ENCODE peak calls at places on chromosomes 11 and 22, in eight cellular contexts. S is GM23338, O is Panc1, K is A549, I is SK-N-SH, Z is HCT116, R is K562, W is GM12878. M is an unnamed sample.

GRCh38 chr11:18243783-18244362 is 4.6 kb downstream of the SAA2 start:
- DNase-seq in Z (peak), K (peak), O (peak), S (peak), R (peak), W (peak), I (peak), M (peak)

GRCh38 chr11:20599424-20600346 is at the start of gene SLC6A5:
- DNase-seq in I (no peak), W (no peak), Z (no peak), O (no peak), R (peak), S (peak), K (peak), M (peak)

GRCh38 chr11:66687831-66688281 is 10.2 kb upstream of the RBM4B start:
- DNase-seq in R (no peak), O (no peak), W (no peak), Z (no peak), K (no peak), S (no peak), I (no peak), M (no peak)

GRCh38 chr11:84468255-84468654 is 1158.9 kb downstream of the DLG2 start:
- DNase-seq in K (no peak), W (no peak), I (no peak), O (no peak), S (no peak), R (no peak), Z (no peak), M (no peak)

GRCh38 chr11:29432719-29433325 is 584.0 kb downstream of the KCNA4 start:
- DNase-seq in K (peak), O (no peak), R (peak), I (peak), S (peak), W (no peak), Z (peak), M (no peak)

GRCh38 chr11:3158131-3158591 is 6.9 kb downstream of the OSBPL5 start:
- DNase-seq in Z (no peak), S (no peak), I (no peak), W (no peak), O (no peak), K (no peak), R (no peak), M (no peak)

GRCh38 chr22:35350539-35351503 is 30.1 kb upstream of the HMOX1 start:
- DNase-seq in S (peak), R (peak), Z (peak), K (peak), O (peak), W (peak), I (peak), M (peak)

GRCh38 chr22:47835726-47836125 is 1073.3 kb downstream of the TBC1D22A start:
- DNase-seq in Z (peak), R (no peak), O (no peak), S (no peak), W (no peak), I (no peak), K (no peak), M (no peak)

GRCh38 chr22:30262917-30263741 is 3.5 kb downstream of the OSM start:
- DNase-seq in S (peak), O (no peak), W (no peak), Z (no peak), R (peak), K (no peak), I (peak), M (peak)

GRCh38 chr22:28887725-28888459 is 4.5 kb downstream of the ZNRF3 start:
- DNase-seq in K (no peak), Z (no peak), O (no peak), S (no peak), I (no peak), W (no peak), R (no peak), M (no peak)

GRCh38 chr22:40010752-40011145 is 16.0 kb downstream of the FAM83F start:
- DNase-seq in I (no peak), O (no peak), S (no peak), R (no peak), W (no peak), K (no peak), Z (no peak), M (no peak)

GRCh38 chr22:39240841-39241631 is 3.7 kb downstream of the PDGFB start:
- DNase-seq in Z (peak), K (peak), R (peak), S (no peak), O (peak), W (no peak), I (no peak), M (no peak)

GRCh38 chr22:49371325-49372110 is 456.2 kb downstream of the BRD1 start:
- DNase-seq in Z (no peak), S (no peak), R (no peak), W (no peak), I (no peak), K (no peak), O (no peak), M (no peak)

GRCh38 chr22:49979587-49980264 is 19.2 kb downstream of the PIM3 start:
- DNase-seq in Z (no peak), K (peak), I (peak), O (no peak), R (peak), S (peak), W (no peak), M (no peak)

GRCh38 chr11:115153135-115153534 is 351.1 kb downstream of the CADM1 start:
- DNase-seq in O (no peak), I (no peak), S (no peak), W (no peak), K (no peak), Z (no peak), R (no peak), M (peak)

GRCh38 chr11:1899100-1899499 is 7.4 kb upstream of the PRR33 start:
- DNase-seq in R (no peak), O (no peak), S (no peak), I (no peak), Z (no peak), W (no peak), K (no peak), M (no peak)

GRCh38 chr11:17897495-17897894 is 115.4 kb downstream of the SERGEF start:
- DNase-seq in O (no peak), S (no peak), Z (no peak), R (no peak), W (no peak), I (peak), K (no peak), M (no peak)

GRCh38 chr22:31829505-31829904 is 75.7 kb downstream of the DEPDC5 start:
- DNase-seq in S (no peak), I (peak), R (peak), Z (peak), W (peak), O (peak), K (peak), M (no peak)

GRCh38 chr11:34640050-34640971 is 19.4 kb downstream of the EHF start:
- DNase-seq in I (no peak), O (no peak), W (no peak), R (no peak), K (peak), S (no peak), Z (no peak), M (no peak)

GRCh38 chr11:128603003-128603715 is 15.8 kb upstream of the ETS1 start:
- DNase-seq in R (no peak), O (no peak), I (no peak), Z (no peak), K (no peak), S (no peak), W (no peak), M (no peak)

GRCh38 chr11:68370211-68371111 is 58.1 kb downstream of the LRP5 start:
- DNase-seq in K (no peak), W (peak), S (no peak), R (no peak), I (peak), Z (no peak), O (no peak), M (peak)

GRCh38 chr11:73404048-73404447 is 27.8 kb downstream of the RELT start:
- DNase-seq in O (no peak), W (no peak), K (peak), R (peak), S (peak), I (peak), Z (peak), M (no peak)

GRCh38 chr11:1270476-1270875 is 39.0 kb downstream of the TOLLIP start:
- DNase-seq in W (no peak), R (no peak), O (no peak), S (no peak), K (no peak), I (no peak), Z (no peak), M (no peak)

GRCh38 chr22:35971418-35972119 is 57.1 kb downstream of the RBFOX2 start:
- DNase-seq in K (no peak), O (no peak), R (no peak), Z (no peak), S (no peak), I (peak), W (no peak), M (no peak)

GRCh38 chr22:38494939-38495338 is 11.2 kb downstream of the DDX17 start:
- DNase-seq in O (no peak), S (no peak), W (no peak), I (no peak), Z (no peak), K (no peak), R (no peak), M (no peak)

GRCh38 chr22:25759825-25760231 is 17.8 kb downstream of the MYO18B start:
- DNase-seq in O (peak), S (no peak), I (no peak), W (no peak), K (peak), Z (no peak), R (no peak), M (peak)

DNA sequence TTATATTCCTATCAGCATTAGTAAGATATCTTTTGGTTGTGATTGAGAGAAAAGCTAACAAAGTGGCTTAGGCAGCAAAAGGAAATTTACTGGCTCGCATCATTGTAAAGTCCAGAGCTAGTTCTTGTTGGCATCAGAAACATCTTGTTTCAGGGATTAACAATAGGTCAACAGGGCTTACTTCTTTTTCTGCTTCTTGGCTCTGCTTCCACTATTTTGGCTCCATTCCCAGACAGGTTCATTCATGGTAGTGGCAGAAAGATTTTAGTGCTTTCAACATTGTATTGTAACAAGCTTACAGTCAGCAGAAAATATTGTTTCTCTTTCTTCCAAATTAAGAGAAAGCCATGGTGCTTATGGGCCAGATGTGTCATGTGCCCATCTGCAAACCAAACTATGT is 315.7 kb downstream of the RAB38 start:
- DNase-seq in O (no peak), R (no peak), W (no peak), S (no peak), Z (no peak), I (no peak), K (no peak), M (no peak)
- TF ChIP-seq REST in O (no peak), R (no peak), W (no peak), S (no peak), Z (no peak), I (no peak), K (no peak), M (no peak)

GRCh38 chr11:36141161-36141560 is 148.1 kb downstream of the COMMD9 start:
- DNase-seq in K (no peak), R (no peak), W (no peak), O (no peak), Z (no peak), S (no peak), I (no peak), M (no peak)

GRCh38 chr11:36142439-36142838 is 146.8 kb downstream of the COMMD9 start:
- DNase-seq in I (no peak), K (no peak), O (no peak), W (no peak), Z (no peak), S (peak), R (no peak), M (no peak)

GRCh38 chr11:36139767-36140166 is 149.5 kb downstream of the COMMD9 start:
- DNase-seq in S (no peak), O (no peak), K (no peak), R (no peak), I (no peak), W (no peak), Z (no peak), M (no peak)

GRCh38 chr11:36146437-36146836 is 142.8 kb downstream of the COMMD9 start:
- DNase-seq in S (no peak), I (no peak), O (no peak), W (no peak), R (no peak), Z (no peak), K (no peak), M (no peak)

DNA sequence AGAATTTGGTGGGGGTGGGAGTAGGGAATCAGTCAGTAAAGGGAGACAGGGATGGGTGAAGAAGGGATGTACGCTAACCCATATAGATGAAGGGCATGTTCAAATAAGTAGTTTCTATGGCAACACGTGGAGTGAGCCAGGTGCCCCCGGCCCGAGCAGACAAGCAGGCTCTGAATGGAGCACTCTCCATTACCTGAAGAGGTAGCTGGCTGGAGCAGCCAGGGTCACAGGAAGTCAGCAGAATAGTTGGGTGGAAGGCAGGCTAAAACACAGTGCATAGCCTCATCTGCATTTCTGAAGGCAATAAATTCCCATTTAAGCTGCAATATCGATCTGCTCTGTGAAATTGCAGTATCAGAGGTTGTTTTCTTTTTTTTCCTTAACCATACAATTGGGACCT is 147.6 kb downstream of the COMMD9 start:
- DNase-seq in K (no peak), W (no peak), I (no peak), S (peak), O (no peak), R (no peak), Z (no peak), M (no peak)
- H3K27ac ChIP-seq in K (no peak), W (no peak), I (no peak), S (no peak), O (no peak), R (no peak), Z (no peak), M (no peak)

GRCh38 chr22:23504522-23504921 is 75.6 kb downstream of the IGLL1 start:
- DNase-seq in I (peak), S (no peak), O (no peak), R (no peak), W (no peak), Z (no peak), K (no peak), M (no peak)
- TF ChIP-seq REST in I (no peak), S (no peak), O (no peak), R (no peak), W (no peak), Z (no peak), K (no peak), M (no peak)

GRCh38 chr11:59939482-59939881 is 1.2 kb downstream of the OOSP1 start:
- DNase-seq in Z (no peak), R (no peak), O (no peak), K (no peak), W (no peak), S (no peak), I (no peak), M (no peak)
- H3K27ac ChIP-seq in Z (no peak), R (no peak), O (no peak), K (no peak), W (no peak), S (no peak), I (no peak), M (no peak)

GRCh38 chr11:117195208-117195607 is 4.0 kb upstream of the TAGLN start:
- DNase-seq in I (no peak), K (no peak), W (no peak), R (no peak), Z (no peak), O (no peak), S (no peak), M (no peak)
- TF ChIP-seq REST in I (no peak), K (no peak), W (no peak), R (no peak), Z (no peak), O (no peak), S (no peak), M (no peak)

DNA sequence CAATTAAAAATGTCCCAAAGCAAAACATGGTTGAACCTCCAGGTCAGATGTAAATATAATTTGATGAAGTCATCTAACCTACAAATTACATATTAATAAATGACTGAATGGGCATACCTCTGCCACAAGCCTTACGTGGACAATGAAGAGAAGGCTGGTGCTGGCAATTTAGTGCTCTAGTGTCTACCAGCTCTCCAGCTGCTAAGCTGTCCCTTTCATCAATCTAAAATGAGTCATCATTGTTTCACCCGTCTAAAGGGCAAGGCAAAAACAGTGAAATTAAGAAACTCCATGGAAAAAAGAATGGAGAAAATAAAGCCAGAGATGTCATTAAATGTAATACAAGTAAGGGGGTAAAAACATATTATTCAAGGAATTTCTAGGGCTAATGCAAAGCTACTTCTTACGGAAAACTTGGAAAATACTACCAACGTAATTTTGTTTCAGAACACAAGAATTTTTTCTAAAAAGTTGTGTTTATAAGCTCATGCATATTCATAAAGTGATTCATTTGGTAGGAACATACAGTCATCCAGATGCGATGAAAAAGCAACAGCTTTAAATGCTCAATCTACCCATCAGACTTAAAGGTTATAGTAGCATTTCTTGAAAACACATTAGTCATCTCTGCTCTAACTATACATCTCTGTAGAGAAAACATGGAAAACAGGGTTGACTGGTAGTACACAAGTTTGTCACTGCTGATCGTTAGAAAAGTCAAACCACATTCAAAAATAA is 71.5 kb downstream of the SIK3 start:
- DNase-seq in W (no peak), O (no peak), K (no peak), I (no peak), Z (peak), S (no peak), R (no peak), M (no peak)
- H3K27ac ChIP-seq in W (no peak), O (no peak), K (peak), I (no peak), Z (no peak), S (no peak), R (no peak), M (no peak)

M was measured in HL-60.